ENCODE peak calls at places on chromosomes 12 and 14, in four cellular contexts. One of them, this sample, is unnamed.

GRCh38 chr12:49962861-49963765 is 1.4 kb downstream of the AQP5 start:
- DNase-seq in NCI-H1694: no peak
- DNase-seq in NCI-H2107: no peak
- DNase-seq in HT1080: peak
- DNase-seq in this sample: peak

GRCh38 chr12:49554266-49554665 is 13.7 kb downstream of the MCRS1 start:
- DNase-seq in NCI-H1694: no peak
- DNase-seq in NCI-H2107: no peak
- DNase-seq in HT1080: no peak
- DNase-seq in this sample: no peak

GRCh38 chr12:109723311-109723791 is 9.7 kb downstream of the FAM222A start:
- DNase-seq in NCI-H1694: no peak
- DNase-seq in NCI-H2107: no peak
- DNase-seq in HT1080: no peak
- DNase-seq in this sample: no peak

GRCh38 chr14:68762944-68763831 is 29.7 kb downstream of the ZFP36L1 start:
- DNase-seq in NCI-H1694: no peak
- DNase-seq in NCI-H2107: no peak
- DNase-seq in HT1080: no peak
- DNase-seq in this sample: no peak

GRCh38 chr14:80447396-80447795 is 236.1 kb upstream of the DIO2 start:
- DNase-seq in NCI-H1694: no peak
- DNase-seq in NCI-H2107: no peak
- DNase-seq in HT1080: no peak
- DNase-seq in this sample: no peak

GRCh38 chr12:55188573-55188972 is 32.3 kb upstream of the OR10A7 start:
- DNase-seq in NCI-H1694: no peak
- DNase-seq in NCI-H2107: no peak
- DNase-seq in HT1080: no peak
- DNase-seq in this sample: no peak

GRCh38 chr12:56220611-56221232 is 1.0 kb downstream of the RNF41 start:
- DNase-seq in NCI-H1694: no peak
- DNase-seq in NCI-H2107: no peak
- DNase-seq in HT1080: no peak
- DNase-seq in this sample: no peak

GRCh38 chr14:94612174-94612573 is at the start of gene SERPINA3:
- DNase-seq in NCI-H1694: no peak
- DNase-seq in NCI-H2107: no peak
- DNase-seq in HT1080: no peak
- DNase-seq in this sample: no peak

GRCh38 chr14:94941311-94941710 is 171.4 kb upstream of the GSC start:
- DNase-seq in NCI-H1694: no peak
- DNase-seq in NCI-H2107: no peak
- DNase-seq in HT1080: no peak
- DNase-seq in this sample: no peak

GRCh38 chr14:92959189-92959531 is 36.2 kb downstream of the CHGA start:
- DNase-seq in NCI-H1694: peak
- DNase-seq in NCI-H2107: peak
- DNase-seq in HT1080: no peak
- DNase-seq in this sample: no peak

GRCh38 chr12:124120718-124121117 is 147.7 kb downstream of the ZNF664 start:
- DNase-seq in NCI-H1694: no peak
- DNase-seq in NCI-H2107: no peak
- DNase-seq in HT1080: no peak
- DNase-seq in this sample: no peak

GRCh38 chr12:109963743-109964429 is 32.3 kb downstream of the GIT2 start:
- DNase-seq in NCI-H1694: no peak
- DNase-seq in NCI-H2107: no peak
- DNase-seq in HT1080: no peak
- DNase-seq in this sample: no peak

GRCh38 chr12:70609739-70610491 is 27.3 kb downstream of the PTPRB start:
- DNase-seq in NCI-H1694: no peak
- DNase-seq in NCI-H2107: no peak
- DNase-seq in HT1080: no peak
- DNase-seq in this sample: no peak

GRCh38 chr12:52171950-52172512 is 19.8 kb downstream of the KRT80 start:
- DNase-seq in NCI-H1694: no peak
- DNase-seq in NCI-H2107: no peak
- DNase-seq in HT1080: peak
- DNase-seq in this sample: no peak

GRCh38 chr14:95619785-95620417 is 66.3 kb upstream of the TCL1B start:
- DNase-seq in NCI-H1694: no peak
- DNase-seq in NCI-H2107: no peak
- DNase-seq in HT1080: no peak
- DNase-seq in this sample: no peak

GRCh38 chr14:101849125-101849524 is 87.6 kb downstream of the PPP2R5C start:
- DNase-seq in NCI-H1694: no peak
- DNase-seq in NCI-H2107: no peak
- DNase-seq in HT1080: no peak
- DNase-seq in this sample: no peak

GRCh38 chr12:79414252-79414651 is 276.5 kb downstream of the PAWR start:
- DNase-seq in NCI-H1694: no peak
- DNase-seq in NCI-H2107: no peak
- DNase-seq in HT1080: no peak
- DNase-seq in this sample: peak

GRCh38 chr14:60238955-60239354 is 10.1 kb upstream of the PPM1A start:
- DNase-seq in NCI-H1694: no peak
- DNase-seq in NCI-H2107: no peak
- DNase-seq in HT1080: no peak
- DNase-seq in this sample: no peak

GRCh38 chr14:33307691-33308369 is 369.2 kb downstream of the NPAS3 start:
- DNase-seq in NCI-H1694: peak
- DNase-seq in NCI-H2107: no peak
- DNase-seq in HT1080: peak
- DNase-seq in this sample: peak

GRCh38 chr12:49129332-49130150 is 1.7 kb downstream of the TUBA1B start:
- DNase-seq in NCI-H1694: no peak
- DNase-seq in NCI-H2107: no peak
- DNase-seq in HT1080: no peak
- DNase-seq in this sample: no peak

GRCh38 chr12:57434517-57435223 is at the start of gene INHBC:
- DNase-seq in NCI-H1694: no peak
- DNase-seq in NCI-H2107: no peak
- DNase-seq in HT1080: no peak
- DNase-seq in this sample: no peak

GRCh38 chr14:105908006-105908405 is 381.6 kb downstream of the TMEM121 start:
- DNase-seq in NCI-H1694: no peak
- DNase-seq in NCI-H2107: no peak
- DNase-seq in HT1080: no peak
- DNase-seq in this sample: no peak

GRCh38 chr12:54980341-54980740 is 4.2 kb downstream of the TESPA1 start:
- DNase-seq in NCI-H1694: no peak
- DNase-seq in NCI-H2107: no peak
- DNase-seq in HT1080: no peak
- DNase-seq in this sample: no peak

GRCh38 chr14:62921466-62921865 is 123.8 kb downstream of the KCNH5 start:
- DNase-seq in NCI-H1694: no peak
- DNase-seq in NCI-H2107: no peak
- DNase-seq in HT1080: no peak
- DNase-seq in this sample: no peak

GRCh38 chr14:31024577-31025334 is 693 bp upstream of the AP4S1 start:
- DNase-seq in NCI-H1694: no peak
- DNase-seq in NCI-H2107: no peak
- DNase-seq in HT1080: no peak
- DNase-seq in this sample: no peak

GRCh38 chr14:63951429-63951828 is 98.6 kb downstream of the SYNE2 start:
- DNase-seq in NCI-H1694: no peak
- DNase-seq in NCI-H2107: no peak
- DNase-seq in HT1080: no peak
- DNase-seq in this sample: no peak

GRCh38 chr12:15534322-15534721 is 212.0 kb downstream of the PTPRO start:
- DNase-seq in NCI-H1694: no peak
- DNase-seq in NCI-H2107: no peak
- DNase-seq in HT1080: peak
- DNase-seq in this sample: no peak

GRCh38 chr14:99946652-99947489 is 118.4 kb upstream of the EVL start:
- DNase-seq in NCI-H1694: peak
- DNase-seq in NCI-H2107: peak
- DNase-seq in HT1080: no peak
- DNase-seq in this sample: no peak

GRCh38 chr14:69727860-69728259 is 39.1 kb upstream of the SRSF5 start:
- DNase-seq in NCI-H1694: no peak
- DNase-seq in NCI-H2107: no peak
- DNase-seq in HT1080: no peak
- DNase-seq in this sample: no peak

GRCh38 chr12:9344540-9344939 is 136.3 kb upstream of the PZP start:
- DNase-seq in NCI-H1694: no peak
- DNase-seq in NCI-H2107: no peak
- DNase-seq in HT1080: no peak
- DNase-seq in this sample: no peak

GRCh38 chr12:52208424-52209165 is 16.8 kb upstream of the KRT80 start:
- DNase-seq in NCI-H1694: no peak
- DNase-seq in NCI-H2107: no peak
- DNase-seq in HT1080: no peak
- DNase-seq in this sample: no peak

GRCh38 chr12:24078318-24078765 is 128.9 kb upstream of the SOX5 start:
- DNase-seq in NCI-H1694: no peak
- DNase-seq in NCI-H2107: no peak
- DNase-seq in HT1080: peak
- DNase-seq in this sample: no peak

GRCh38 chr12:26647091-26647490 is 185.9 kb downstream of the ITPR2 start:
- DNase-seq in NCI-H1694: no peak
- DNase-seq in NCI-H2107: no peak
- DNase-seq in HT1080: no peak
- DNase-seq in this sample: no peak

GRCh38 chr12:12653922-12654321 is 42.1 kb downstream of the GPR19 start:
- DNase-seq in NCI-H1694: no peak
- DNase-seq in NCI-H2107: no peak
- DNase-seq in HT1080: no peak
- DNase-seq in this sample: no peak